ENCODE peak calls at places on chromosome 4, in seven cellular contexts. U is NCI-H1417; J is AG08396; C is progenitor cell of endocrine pancreas; Q is sciatic nerve; G is GM23248; V is activated CD4-positive, alpha-beta T cell treated with anti-CD3 and anti-CD28 coated beads for 24 hours. H is an unnamed sample.

GRCh38 chr4:152095701-152096070 is 334.9 kb upstream of the GATB start:
- DNase-seq in U (no peak), V (no peak), C (no peak), Q (no peak), G (peak), J (no peak), H (no peak)

GRCh38 chr4:105619193-105619931 is 66.9 kb downstream of the ARHGEF38 start:
- DNase-seq in V (no peak), C (no peak), G (no peak), Q (peak), U (no peak), J (no peak), H (no peak)

GRCh38 chr4:15034071-15034764 is 31.9 kb downstream of the CPEB2 start:
- DNase-seq in C (no peak), G (peak), U (no peak), Q (no peak), V (no peak), J (no peak), H (no peak)

GRCh38 chr4:2255501-2256155 is 6.3 kb downstream of the MXD4 start:
- DNase-seq in C (no peak), V (no peak), Q (peak), U (no peak), J (no peak), G (no peak), H (no peak)

GRCh38 chr4:16293205-16293860 is 67.1 kb upstream of the TAPT1 start:
- DNase-seq in C (no peak), Q (no peak), G (no peak), J (no peak), V (no peak), U (no peak), H (no peak)

GRCh38 chr4:102692474-102692873 is 68.3 kb downstream of the MANBA start:
- DNase-seq in U (no peak), J (no peak), Q (no peak), G (no peak), V (no peak), C (no peak), H (no peak)

GRCh38 chr4:156672492-156672891 is 299.1 kb downstream of the PDGFC start:
- DNase-seq in J (no peak), G (peak), U (no peak), Q (no peak), V (no peak), C (no peak), H (no peak)

GRCh38 chr4:99642725-99643489 is 14.7 kb downstream of the C4orf54 start:
- DNase-seq in G (no peak), Q (no peak), C (no peak), U (no peak), V (no peak), J (no peak), H (no peak)

GRCh38 chr4:6288342-6288741 is 18.7 kb downstream of the WFS1 start:
- DNase-seq in Q (no peak), C (no peak), U (no peak), V (no peak), J (no peak), G (no peak), H (no peak)

GRCh38 chr4:123418486-123418931 is 21.9 kb downstream of the SPRY1 start:
- DNase-seq in U (peak), J (peak), G (peak), Q (no peak), C (no peak), V (no peak), H (no peak)

GRCh38 chr4:1413221-1413663 is 7.0 kb upstream of the NKX1-1 start:
- DNase-seq in C (no peak), Q (no peak), G (no peak), U (no peak), V (no peak), J (peak), H (no peak)

GRCh38 chr4:152398060-152398459 is 137.8 kb downstream of the FBXW7 start:
- DNase-seq in C (no peak), V (no peak), Q (no peak), G (peak), J (no peak), U (no peak), H (no peak)

GRCh38 chr4:122873752-122874151 is 47.1 kb downstream of the FGF2 start:
- DNase-seq in Q (no peak), U (no peak), C (no peak), V (no peak), J (peak), G (peak), H (no peak)

GRCh38 chr4:69858683-69859082 is 1.3 kb downstream of the SULT1E1 start:
- DNase-seq in J (no peak), V (no peak), Q (no peak), U (no peak), C (no peak), G (no peak), H (no peak)

GRCh38 chr4:75514949-75515612 is 808 bp downstream of the THAP6 start:
- DNase-seq in J (no peak), U (peak), C (no peak), Q (no peak), V (no peak), G (peak), H (peak)

GRCh38 chr4:3324093-3324815 is 31.4 kb downstream of the RGS12 start:
- DNase-seq in U (no peak), J (no peak), V (no peak), C (no peak), G (no peak), Q (no peak), H (no peak)

GRCh38 chr4:146333895-146334262 is 119.5 kb downstream of the REELD1 start:
- DNase-seq in Q (no peak), G (no peak), V (no peak), C (no peak), U (no peak), J (no peak), H (no peak)

GRCh38 chr4:17153572-17153971 is 255.1 kb upstream of the LDB2 start:
- DNase-seq in V (no peak), U (no peak), Q (no peak), G (no peak), J (no peak), C (no peak), H (no peak)

GRCh38 chr4:2259541-2260267 is 2.2 kb downstream of the MXD4 start:
- DNase-seq in C (peak), Q (peak), V (no peak), G (no peak), U (no peak), J (no peak), H (no peak)

GRCh38 chr4:13483142-13484044 is 747 bp downstream of the RAB28 start:
- DNase-seq in V (no peak), U (peak), Q (no peak), J (peak), G (peak), C (peak), H (no peak)

GRCh38 chr4:54268151-54268550 is 39.1 kb downstream of the PDGFRA start:
- DNase-seq in G (peak), J (peak), V (no peak), Q (no peak), C (no peak), U (no peak), H (no peak)

GRCh38 chr4:43835869-43836268 is 612.7 kb downstream of the KCTD8 start:
- DNase-seq in Q (no peak), U (no peak), G (no peak), V (no peak), C (no peak), J (no peak), H (no peak)

GRCh38 chr4:6109842-6110560 is 90.3 kb downstream of the JAKMIP1 start:
- DNase-seq in V (no peak), J (no peak), Q (no peak), U (peak), G (no peak), C (peak), H (no peak)

GRCh38 chr4:41212221-41213203 is 1.8 kb downstream of the APBB2 start:
- DNase-seq in Q (peak), G (peak), C (no peak), V (no peak), U (peak), J (peak), H (no peak)

GRCh38 chr4:8593268-8594096 is 917 bp downstream of the CPZ start:
- DNase-seq in G (peak), C (no peak), V (no peak), U (no peak), J (no peak), Q (no peak), H (no peak)

GRCh38 chr4:170420255-170420693 is 330.5 kb upstream of the AADAT start:
- DNase-seq in G (peak), Q (no peak), U (no peak), J (no peak), C (no peak), V (no peak), H (no peak)

GRCh38 chr4:52560844-52561280 is 98.2 kb downstream of the USP46 start:
- DNase-seq in J (no peak), U (no peak), G (peak), C (no peak), Q (no peak), V (no peak), H (no peak)